ENCODE peak calls at places on chromosomes 11 and 22, in ten cellular contexts. W is uterus, R is lower lobe of right lung, E is foreskin fibroblast, U is neural crest cell, T is fibroblast of the aortic adventitia, G is cardiac muscle cell, K is endodermal cell, N is SK-N-SH, S is cardiac fibroblast. L is an unnamed sample.

GRCh38 chr11:106011481-106011880 is 10.6 kb downstream of the MSANTD4 start:
- DNase-seq in W (no peak), R (no peak), E (no peak), U (no peak), T (peak; percentile 57), G (peak; percentile 27), K (no peak), N (no peak), S (peak; percentile 67), L (no peak)

GRCh38 chr11:19995131-19995530 is 165.1 kb downstream of the DBX1 start:
- DNase-seq in W (no peak), R (no peak), E (peak; percentile 87), U (no peak), T (peak; percentile 74), G (peak; percentile 61), K (no peak), N (no peak), S (peak; percentile 92), L (no peak)

GRCh38 chr22:47847281-47847890 is 1084.9 kb downstream of the TBC1D22A start:
- DNase-seq in W (no peak), R (no peak), E (no peak), U (no peak), T (no peak), G (no peak), K (no peak), N (no peak), S (no peak), L (no peak)

GRCh38 chr11:45930951-45931563 is 8.6 kb downstream of the LARGE2 start:
- DNase-seq in W (no peak), R (no peak), E (no peak), U (no peak), T (no peak), G (no peak), K (no peak), N (no peak), S (no peak), L (peak; percentile 13)

GRCh38 chr11:107653077-107653476 is 58.8 kb downstream of the SLN start:
- DNase-seq in W (no peak), R (no peak), E (no peak), U (no peak), T (peak; percentile 2), G (peak; percentile 33), K (no peak), N (no peak), S (peak; percentile 19), L (no peak)

GRCh38 chr11:13140028-13140870 is 131.1 kb downstream of the RASSF10 start:
- DNase-seq in W (no peak), R (peak; percentile 84), E (peak; percentile 17), U (no peak), T (peak; percentile 39), G (peak; percentile 41), K (no peak), N (no peak), S (no peak), L (peak; percentile 21)

GRCh38 chr22:26462051-26462450 is 21.5 kb downstream of the HPS4 start:
- DNase-seq in W (no peak), R (no peak), E (no peak), U (no peak), T (no peak), G (no peak), K (no peak), N (no peak), S (no peak), L (no peak)

GRCh38 chr11:57776101-57776511 is 14.5 kb downstream of the CTNND1 start:
- DNase-seq in W (no peak), R (peak; percentile 58), E (peak; percentile 35), U (no peak), T (peak; percentile 70), G (peak; percentile 72), K (peak; percentile 76), N (no peak), S (peak; percentile 48), L (no peak)

GRCh38 chr11:119023741-119024140 is 5.2 kb downstream of the TRAPPC4 start:
- DNase-seq in W (no peak), R (no peak), E (no peak), U (no peak), T (peak; percentile 53), G (peak; percentile 28), K (no peak), N (no peak), S (no peak), L (no peak)

GRCh38 chr11:235998-236773 is at the start of gene SIRT3:
- DNase-seq in W (peak; percentile 79), R (peak; percentile 89), E (peak; percentile 89), U (peak; percentile 64), T (peak; percentile 67), G (peak; percentile 85), K (peak; percentile 95), N (peak; percentile 99), S (peak; percentile 82), L (peak; percentile 98)
- TF ChIP-seq CTCF in W (no peak), R (no peak), E (no peak), U (no peak), T (peak; percentile 37), G (no peak), K (peak; percentile 50), N (no peak), S (no peak), L (no peak)

GRCh38 chr22:31620756-31621480 is 41.1 kb downstream of the PISD start:
- DNase-seq in W (no peak), R (no peak), E (no peak), U (no peak), T (no peak), G (no peak), K (no peak), N (no peak), S (no peak), L (no peak)

GRCh38 chr22:31616315-31616980 is 45.6 kb downstream of the PISD start:
- DNase-seq in W (no peak), R (no peak), E (no peak), U (no peak), T (no peak), G (no peak), K (peak; percentile 46), N (no peak), S (no peak), L (peak; percentile 84)

GRCh38 chr22:31619611-31620300 is 42.3 kb downstream of the PISD start:
- DNase-seq in W (no peak), R (no peak), E (no peak), U (no peak), T (no peak), G (no peak), K (no peak), N (no peak), S (no peak), L (no peak)

GRCh38 chr22:31618057-31618456 is 44.0 kb downstream of the PISD start:
- DNase-seq in W (no peak), R (no peak), E (no peak), U (no peak), T (no peak), G (no peak), K (peak; percentile 48), N (no peak), S (no peak), L (no peak)

GRCh38 chr22:31618471-31619176 is 43.4 kb downstream of the PISD start:
- DNase-seq in W (no peak), R (no peak), E (no peak), U (no peak), T (no peak), G (no peak), K (no peak), N (no peak), S (no peak), L (no peak)
- TF ChIP-seq CTCF in W (no peak), R (no peak), E (no peak), U (no peak), T (no peak), G (no peak), K (peak; percentile 33), N (no peak), S (no peak), L (no peak)

GRCh38 chr11:66845876-66846212 is 2.6 kb downstream of the RCE1 start:
- DNase-seq in W (no peak), R (no peak), E (no peak), U (no peak), T (no peak), G (no peak), K (peak; percentile 48), N (peak; percentile 11), S (no peak), L (no peak)
- TF ChIP-seq CTCF in W (no peak), R (no peak), E (no peak), U (no peak), T (no peak), G (no peak), K (no peak), N (no peak), S (no peak), L (no peak)

DNA sequence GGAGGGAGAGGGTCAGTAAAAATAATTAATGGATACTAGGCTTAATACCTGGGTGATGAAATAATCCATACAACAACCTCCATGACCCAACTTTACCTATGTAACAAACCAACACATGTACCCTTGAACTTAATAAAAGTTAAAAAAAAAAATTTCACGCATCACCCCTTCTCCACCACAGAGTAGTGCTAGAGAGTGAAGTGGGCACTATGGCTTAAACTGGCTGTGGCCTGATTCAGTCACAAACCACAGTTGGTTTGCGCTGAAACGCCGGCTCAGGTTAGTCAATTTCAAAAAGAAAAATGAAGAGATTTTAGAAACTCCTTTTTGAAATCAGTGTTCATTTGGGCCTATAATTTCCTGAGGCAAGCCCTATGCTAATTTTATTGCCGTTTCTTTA is 144.3 kb downstream of the TRPC6 start:
- DNase-seq in W (no peak), R (no peak), E (no peak), U (no peak), T (no peak), G (no peak), K (no peak), N (no peak), S (no peak), L (no peak)
- TF ChIP-seq CTCF in W (no peak), R (no peak), E (no peak), U (no peak), T (no peak), G (no peak), K (peak; percentile 62), N (no peak), S (peak; percentile 2), L (no peak)

GRCh38 chr11:7511405-7511804 is 2.4 kb upstream of the PPFIBP2 start:
- DNase-seq in W (no peak), R (no peak), E (no peak), U (no peak), T (peak; percentile 41), G (peak; percentile 18), K (no peak), N (no peak), S (no peak), L (no peak)
- TF ChIP-seq CTCF in W (no peak), R (no peak), E (no peak), U (no peak), T (no peak), G (no peak), K (no peak), N (no peak), S (no peak), L (no peak)

GRCh38 chr22:32430352-32430751 is 18.3 kb upstream of the RTCB start:
- DNase-seq in W (no peak), R (no peak), E (no peak), U (no peak), T (no peak), G (no peak), K (no peak), N (no peak), S (no peak), L (no peak)
- TF ChIP-seq CTCF in W (no peak), R (no peak), E (no peak), U (no peak), T (no peak), G (no peak), K (no peak), N (no peak), S (no peak), L (no peak)

L was measured in GM20000.